ENCODE peak calls at places on chromosome 11, in six cellular contexts. One of them, this sample, is unnamed.
A peak's percentile ranks its signal among the peaks of the same experiment; 100 is the strongest.

GRCh38 chr11:111310088-111310487 is 11.7 kb downstream of the POU2AF3 start:
- DNase-seq in stomach: no peak
- DNase-seq in breast epithelium: peak; percentile 75
- DNase-seq in adrenal gland: no peak
- DNase-seq in heart left ventricle: no peak
- DNase-seq in IMR-90: no peak
- DNase-seq in this sample: no peak

GRCh38 chr11:134164490-134165370 is 59.0 kb downstream of the NCAPD3 start:
- DNase-seq in stomach: no peak
- DNase-seq in breast epithelium: no peak
- DNase-seq in adrenal gland: no peak
- DNase-seq in heart left ventricle: no peak
- DNase-seq in IMR-90: no peak
- DNase-seq in this sample: no peak

GRCh38 chr11:43359432-43359818 is 705 bp downstream of the TTC17 start:
- DNase-seq in stomach: no peak
- DNase-seq in breast epithelium: no peak
- DNase-seq in adrenal gland: peak; percentile 13
- DNase-seq in heart left ventricle: no peak
- DNase-seq in IMR-90: peak; percentile 28
- DNase-seq in this sample: peak; percentile 47

GRCh38 chr11:88292156-88292844 is 45.2 kb downstream of the CTSC start:
- DNase-seq in stomach: peak; percentile 54
- DNase-seq in breast epithelium: peak; percentile 21
- DNase-seq in adrenal gland: peak; percentile 81
- DNase-seq in heart left ventricle: no peak
- DNase-seq in IMR-90: peak; percentile 22
- DNase-seq in this sample: peak; percentile 76

GRCh38 chr11:94553938-94554337 is 10.2 kb downstream of the FUT4 start:
- DNase-seq in stomach: peak; percentile 36
- DNase-seq in breast epithelium: no peak
- DNase-seq in adrenal gland: no peak
- DNase-seq in heart left ventricle: no peak
- DNase-seq in IMR-90: peak; percentile 91
- DNase-seq in this sample: no peak

GRCh38 chr11:27084407-27084985 is 43.9 kb downstream of the BBOX1 start:
- DNase-seq in stomach: no peak
- DNase-seq in breast epithelium: no peak
- DNase-seq in adrenal gland: no peak
- DNase-seq in heart left ventricle: no peak
- DNase-seq in IMR-90: peak; percentile 30
- DNase-seq in this sample: no peak

GRCh38 chr11:58775066-58775708 is 43.4 kb upstream of the GLYAT start:
- DNase-seq in stomach: no peak
- DNase-seq in breast epithelium: no peak
- DNase-seq in adrenal gland: no peak
- DNase-seq in heart left ventricle: no peak
- DNase-seq in IMR-90: no peak
- DNase-seq in this sample: no peak

GRCh38 chr11:11538277-11538960 is 83.4 kb downstream of the GALNT18 start:
- DNase-seq in stomach: no peak
- DNase-seq in breast epithelium: no peak
- DNase-seq in adrenal gland: peak; percentile 51
- DNase-seq in heart left ventricle: peak; percentile 87
- DNase-seq in IMR-90: no peak
- DNase-seq in this sample: peak; percentile 85

GRCh38 chr11:62852523-62853188 is 13.3 kb upstream of the WDR74 start:
- DNase-seq in stomach: no peak
- DNase-seq in breast epithelium: no peak
- DNase-seq in adrenal gland: no peak
- DNase-seq in heart left ventricle: no peak
- DNase-seq in IMR-90: no peak
- DNase-seq in this sample: no peak

GRCh38 chr11:81963018-81963417 is 770.6 kb downstream of the FAM181B start:
- DNase-seq in stomach: no peak
- DNase-seq in breast epithelium: no peak
- DNase-seq in adrenal gland: no peak
- DNase-seq in heart left ventricle: no peak
- DNase-seq in IMR-90: no peak
- DNase-seq in this sample: no peak

GRCh38 chr11:93738647-93739081 is 2.6 kb downstream of the TAF1D start:
- DNase-seq in stomach: no peak
- DNase-seq in breast epithelium: no peak
- DNase-seq in adrenal gland: no peak
- DNase-seq in heart left ventricle: no peak
- DNase-seq in IMR-90: no peak
- DNase-seq in this sample: no peak

DNA sequence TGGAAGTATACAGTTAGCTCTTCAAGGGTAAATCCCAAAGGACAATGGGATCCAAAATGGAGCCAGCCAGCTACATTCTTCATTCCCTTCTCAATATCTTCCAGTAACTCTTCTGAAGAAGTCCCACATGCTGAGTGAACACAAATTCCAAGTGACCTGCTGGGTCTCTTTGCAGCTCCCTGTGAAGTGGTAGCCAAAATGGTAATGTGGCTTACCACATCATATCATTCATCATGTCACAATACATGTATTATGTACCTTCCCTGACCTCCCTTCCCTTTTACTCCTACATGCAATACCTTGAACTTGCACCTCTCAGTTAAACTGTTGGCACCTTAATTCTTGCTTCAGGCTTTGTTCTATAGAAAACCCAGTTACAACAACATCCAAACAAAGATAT is 80.7 kb upstream of the CD44 start:
- DNase-seq in stomach: no peak
- DNase-seq in breast epithelium: no peak
- DNase-seq in adrenal gland: no peak
- DNase-seq in heart left ventricle: no peak
- DNase-seq in IMR-90: no peak
- DNase-seq in this sample: no peak
- H3K36me3 ChIP-seq in stomach: no peaks in the 10 kb centered on the region
- H3K36me3 ChIP-seq in breast epithelium: no peaks in the 10 kb centered on the region
- H3K36me3 ChIP-seq in adrenal gland: no peaks in the 10 kb centered on the region
- H3K36me3 ChIP-seq in heart left ventricle: no peaks in the 10 kb centered on the region
- H3K36me3 ChIP-seq in IMR-90: no peaks in the 10 kb centered on the region
- H3K36me3 ChIP-seq in this sample: no peaks in the 10 kb centered on the region

GRCh38 chr11:130003717-130004001 is 1.0 kb upstream of the PRDM10 start:
- DNase-seq in stomach: no peak
- DNase-seq in breast epithelium: no peak
- DNase-seq in adrenal gland: no peak
- DNase-seq in heart left ventricle: no peak
- DNase-seq in IMR-90: no peak
- DNase-seq in this sample: peak; percentile 68

GRCh38 chr11:130002352-130002845 is at the start of gene PRDM10:
- DNase-seq in stomach: peak; percentile 92
- DNase-seq in breast epithelium: peak; percentile 90
- DNase-seq in adrenal gland: peak; percentile 94
- DNase-seq in heart left ventricle: peak; percentile 95
- DNase-seq in IMR-90: peak; percentile 87
- DNase-seq in this sample: peak; percentile 96

GRCh38 chr11:130002846-130003716 is 446 bp upstream of the PRDM10 start:
- DNase-seq in stomach: peak; percentile 93
- DNase-seq in breast epithelium: peak; percentile 94
- DNase-seq in adrenal gland: peak; percentile 96
- DNase-seq in heart left ventricle: peak; percentile 96
- DNase-seq in IMR-90: peak; percentile 98
- DNase-seq in this sample: peak; percentile 96

GRCh38 chr11:130000552-130001176 is 2.0 kb downstream of the PRDM10 start:
- DNase-seq in stomach: no peak
- DNase-seq in breast epithelium: no peak
- DNase-seq in adrenal gland: no peak
- DNase-seq in heart left ventricle: no peak
- DNase-seq in IMR-90: no peak
- DNase-seq in this sample: no peak

DNA sequence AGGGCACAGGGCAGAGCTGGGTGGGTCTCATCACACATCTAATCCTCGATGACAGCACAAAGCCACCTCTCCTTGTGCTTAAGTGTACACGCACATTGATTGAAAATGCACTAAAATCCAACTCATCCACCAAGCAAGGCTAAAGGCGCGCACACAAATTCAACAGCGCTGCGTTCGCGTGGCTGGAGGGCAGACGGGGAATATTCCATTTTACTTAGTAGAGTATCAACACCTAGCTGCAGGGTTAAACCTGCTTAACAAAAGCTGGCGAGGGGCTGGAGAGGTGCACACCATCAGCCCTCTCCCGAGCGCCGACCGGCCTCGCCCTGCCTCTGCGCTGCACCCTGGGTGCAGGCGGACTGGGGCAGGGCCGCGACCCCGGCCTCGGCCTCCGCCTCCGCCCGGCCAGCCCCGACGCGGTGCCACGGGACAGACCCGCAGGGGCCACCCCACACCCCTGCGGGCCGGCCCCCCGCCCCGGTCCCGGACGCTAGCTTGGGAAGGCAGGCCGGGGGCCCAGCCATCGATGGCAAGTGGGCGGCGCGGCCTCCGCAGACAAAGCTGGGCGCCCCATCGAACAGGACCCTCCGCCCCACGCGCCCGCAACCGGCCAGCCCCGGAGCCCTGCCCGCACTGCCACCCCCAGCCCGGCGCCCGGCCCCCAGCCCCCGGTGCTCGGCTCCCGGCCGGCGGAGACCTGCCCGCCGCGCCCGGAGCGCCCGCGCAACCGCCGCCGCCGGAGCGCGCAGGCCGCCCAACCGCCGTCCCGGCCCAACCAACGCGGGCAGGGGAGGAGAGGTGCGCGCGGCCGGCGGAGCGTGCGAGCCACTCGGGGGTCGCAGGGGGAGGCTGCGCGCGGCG is 914 bp downstream of the PRDM10 start:
- DNase-seq in stomach: peak; percentile 40
- DNase-seq in breast epithelium: peak; percentile 21
- DNase-seq in adrenal gland: peak; percentile 35
- DNase-seq in heart left ventricle: peak; percentile 53
- DNase-seq in IMR-90: peak; percentile 25
- DNase-seq in this sample: peak; percentile 56
- TF ChIP-seq POLR2A in stomach: no peak
- TF ChIP-seq POLR2A in breast epithelium: no peak
- TF ChIP-seq POLR2A in adrenal gland: peak; percentile 55
- TF ChIP-seq POLR2A in heart left ventricle: no peak
- TF ChIP-seq POLR2A in IMR-90: no peak
- TF ChIP-seq POLR2A in this sample: no peak

GRCh38 chr11:45675646-45676045 is 10.2 kb upstream of the CHST1 start:
- DNase-seq in stomach: no peak
- DNase-seq in breast epithelium: no peak
- DNase-seq in adrenal gland: no peak
- DNase-seq in heart left ventricle: no peak
- DNase-seq in IMR-90: no peak
- DNase-seq in this sample: no peak

GRCh38 chr11:45676522-45677095 is 11.2 kb upstream of the CHST1 start:
- DNase-seq in stomach: no peak
- DNase-seq in breast epithelium: no peak
- DNase-seq in adrenal gland: no peak
- DNase-seq in heart left ventricle: no peak
- DNase-seq in IMR-90: no peak
- DNase-seq in this sample: no peak

GRCh38 chr11:45673441-45673840 is 8.0 kb upstream of the CHST1 start:
- DNase-seq in stomach: no peak
- DNase-seq in breast epithelium: no peak
- DNase-seq in adrenal gland: no peak
- DNase-seq in heart left ventricle: no peak
- DNase-seq in IMR-90: no peak
- DNase-seq in this sample: no peak

GRCh38 chr11:45672593-45672992 is 7.2 kb upstream of the CHST1 start:
- DNase-seq in stomach: no peak
- DNase-seq in breast epithelium: no peak
- DNase-seq in adrenal gland: no peak
- DNase-seq in heart left ventricle: no peak
- DNase-seq in IMR-90: no peak
- DNase-seq in this sample: no peak

GRCh38 chr11:45674481-45675190 is 9.2 kb upstream of the CHST1 start:
- DNase-seq in stomach: no peak
- DNase-seq in breast epithelium: no peak
- DNase-seq in adrenal gland: no peak
- DNase-seq in heart left ventricle: no peak
- DNase-seq in IMR-90: no peak
- DNase-seq in this sample: no peak
- H3K36me3 ChIP-seq in stomach: no peaks in the 10 kb centered on the region
- H3K36me3 ChIP-seq in breast epithelium: no peaks in the 10 kb centered on the region
- H3K36me3 ChIP-seq in adrenal gland: no peaks in the 10 kb centered on the region
- H3K36me3 ChIP-seq in heart left ventricle: no peaks in the 10 kb centered on the region
- H3K36me3 ChIP-seq in IMR-90: no peaks in the 10 kb centered on the region
- H3K36me3 ChIP-seq in this sample: no peaks in the 10 kb centered on the region

DNA sequence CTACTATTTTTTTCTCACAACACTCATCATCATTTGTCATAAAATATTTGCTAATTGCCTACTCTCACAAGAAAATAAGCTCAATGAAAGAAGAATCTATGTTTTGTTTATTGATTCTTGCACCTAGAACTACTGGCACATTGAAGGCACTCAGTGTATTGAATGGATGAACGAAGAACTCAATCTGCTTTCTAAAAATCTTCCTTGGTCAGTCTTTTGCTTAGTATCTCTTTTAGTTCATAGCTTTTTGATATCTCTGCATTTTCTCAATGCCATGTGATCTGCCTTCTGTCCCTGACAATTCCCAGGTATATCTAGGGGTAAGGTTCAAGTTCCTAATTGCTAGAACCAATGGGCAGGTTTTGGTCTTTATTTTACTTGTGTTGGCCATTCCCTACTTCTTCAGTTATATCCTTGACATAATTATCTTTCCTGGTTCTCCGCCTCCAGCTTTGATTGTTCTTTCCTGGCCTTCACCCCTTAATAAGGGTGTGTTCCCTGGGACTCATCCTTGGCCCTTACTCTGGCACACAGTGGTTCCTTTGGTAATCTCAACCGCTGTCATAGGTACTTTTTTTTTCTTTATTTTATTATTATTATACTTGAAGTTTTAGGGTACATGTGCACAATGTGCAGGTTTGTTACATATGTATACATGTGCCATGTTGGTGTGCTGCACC is 96.4 kb downstream of the CCDC83 start:
- DNase-seq in stomach: no peak
- DNase-seq in breast epithelium: no peak
- DNase-seq in adrenal gland: no peak
- DNase-seq in heart left ventricle: no peak
- DNase-seq in IMR-90: no peak
- DNase-seq in this sample: no peak
- TF ChIP-seq POLR2A in stomach: no peak
- TF ChIP-seq POLR2A in breast epithelium: no peak
- TF ChIP-seq POLR2A in adrenal gland: no peak
- TF ChIP-seq POLR2A in heart left ventricle: no peak
- TF ChIP-seq POLR2A in IMR-90: no peak
- TF ChIP-seq POLR2A in this sample: no peak

DNA sequence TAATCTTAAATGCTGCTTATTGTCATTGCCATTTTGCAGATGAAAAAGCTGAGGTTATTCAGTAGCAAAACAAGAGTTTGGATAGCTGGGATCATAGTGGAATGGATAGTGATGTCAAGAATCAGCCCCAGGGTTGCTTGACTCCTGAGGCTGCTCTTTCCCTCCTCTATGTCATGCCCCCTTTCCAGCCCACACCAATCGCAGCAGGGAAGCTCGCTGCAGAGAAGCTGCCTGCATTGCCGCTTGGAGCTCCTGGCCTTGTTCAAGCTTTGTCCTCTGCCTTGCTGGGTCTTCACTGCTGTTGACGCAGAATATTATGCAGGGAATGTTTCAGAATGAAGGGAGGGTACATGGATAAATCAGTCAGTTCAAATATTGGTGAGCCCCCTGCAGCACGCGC is 128.8 kb upstream of the RASSF10 start:
- DNase-seq in stomach: no peak
- DNase-seq in breast epithelium: no peak
- DNase-seq in adrenal gland: no peak
- DNase-seq in heart left ventricle: no peak
- DNase-seq in IMR-90: no peak
- DNase-seq in this sample: no peak
- H3K36me3 ChIP-seq in stomach: peaks cover 48% of the 10 kb centered on the region
- H3K36me3 ChIP-seq in breast epithelium: no peaks in the 10 kb centered on the region
- H3K36me3 ChIP-seq in adrenal gland: peaks cover 28% of the 10 kb centered on the region
- H3K36me3 ChIP-seq in heart left ventricle: peaks cover 20% of the 10 kb centered on the region
- H3K36me3 ChIP-seq in IMR-90: peaks cover 57% of the 10 kb centered on the region
- H3K36me3 ChIP-seq in this sample: no peaks in the 10 kb centered on the region

This sample was measured in testis.